ENCODE peak calls at places on chromosomes 13 and 19, in eight cellular contexts. One of them, this sample, is unnamed.

GRCh38 chr19:35142531-35143230 is 374 bp upstream of the FXYD7 start:
- DNase-seq in H1: peak; percentile 86
- DNase-seq in SK-N-SH: peak; percentile 91
- DNase-seq in IMR-90: no peak
- DNase-seq in HepG2: no peak
- DNase-seq in GM12878: no peak
- DNase-seq in A549: peak; percentile 83
- DNase-seq in K562: peak; percentile 87
- DNase-seq in this sample: peak; percentile 80

GRCh38 chr13:86737334-86737932 is 933.7 kb upstream of the SLITRK5 start:
- DNase-seq in H1: no peak
- DNase-seq in IMR-90: no peak
- DNase-seq in HepG2: no peak
- DNase-seq in A549: no peak
- DNase-seq in SK-N-SH: no peak
- DNase-seq in K562: no peak
- DNase-seq in GM12878: no peak
- DNase-seq in this sample: no peak

GRCh38 chr19:16575282-16575681 is 3.1 kb upstream of the SLC35E1 start:
- DNase-seq in GM12878: no peak
- DNase-seq in SK-N-SH: no peak
- DNase-seq in K562: no peak
- DNase-seq in A549: no peak
- DNase-seq in IMR-90: no peak
- DNase-seq in HepG2: no peak
- DNase-seq in H1: no peak
- DNase-seq in this sample: no peak

GRCh38 chr13:30978981-30979956 is 46.8 kb downstream of the TEX26 start:
- DNase-seq in IMR-90: no peak
- DNase-seq in HepG2: peak; percentile 16
- DNase-seq in GM12878: no peak
- DNase-seq in SK-N-SH: peak; percentile 29
- DNase-seq in K562: peak; percentile 11
- DNase-seq in A549: no peak
- DNase-seq in H1: peak; percentile 92
- DNase-seq in this sample: peak; percentile 92

GRCh38 chr13:40629678-40630384 is 36.6 kb downstream of the FOXO1 start:
- DNase-seq in GM12878: peak; percentile 64
- DNase-seq in IMR-90: no peak
- DNase-seq in SK-N-SH: no peak
- DNase-seq in A549: no peak
- DNase-seq in HepG2: no peak
- DNase-seq in K562: no peak
- DNase-seq in H1: no peak
- DNase-seq in this sample: no peak

GRCh38 chr13:106513025-106513424 is 22.4 kb downstream of the EFNB2 start:
- DNase-seq in GM12878: no peak
- DNase-seq in H1: no peak
- DNase-seq in K562: no peak
- DNase-seq in A549: no peak
- DNase-seq in SK-N-SH: no peak
- DNase-seq in HepG2: no peak
- DNase-seq in IMR-90: peak; percentile 45
- DNase-seq in this sample: no peak

GRCh38 chr19:41897181-41897580 is 14.2 kb downstream of the ARHGEF1 start:
- DNase-seq in IMR-90: no peak
- DNase-seq in HepG2: no peak
- DNase-seq in SK-N-SH: no peak
- DNase-seq in K562: no peak
- DNase-seq in H1: no peak
- DNase-seq in GM12878: no peak
- DNase-seq in A549: no peak
- DNase-seq in this sample: no peak

GRCh38 chr13:44219808-44220544 is 153.6 kb upstream of the SERP2 start:
- DNase-seq in GM12878: no peak
- DNase-seq in H1: no peak
- DNase-seq in HepG2: no peak
- DNase-seq in IMR-90: peak; percentile 93
- DNase-seq in K562: no peak
- DNase-seq in SK-N-SH: no peak
- DNase-seq in A549: peak; percentile 19
- DNase-seq in this sample: no peak

GRCh38 chr19:16067205-16067938 is 8.9 kb upstream of the TPM4 start:
- DNase-seq in HepG2: no peak
- DNase-seq in SK-N-SH: no peak
- DNase-seq in K562: no peak
- DNase-seq in GM12878: no peak
- DNase-seq in IMR-90: peak; percentile 87
- DNase-seq in A549: no peak
- DNase-seq in H1: no peak
- DNase-seq in this sample: no peak

GRCh38 chr13:107770541-107770940 is 444.8 kb downstream of the LIG4 start:
- DNase-seq in H1: no peak
- DNase-seq in SK-N-SH: no peak
- DNase-seq in K562: no peak
- DNase-seq in HepG2: no peak
- DNase-seq in GM12878: no peak
- DNase-seq in A549: no peak
- DNase-seq in IMR-90: no peak
- DNase-seq in this sample: no peak

GRCh38 chr19:28980236-28980868 is 232.6 kb downstream of the UQCRFS1 start:
- DNase-seq in SK-N-SH: no peak
- DNase-seq in HepG2: no peak
- DNase-seq in K562: no peak
- DNase-seq in A549: no peak
- DNase-seq in H1: no peak
- DNase-seq in IMR-90: peak; percentile 68
- DNase-seq in GM12878: no peak
- DNase-seq in this sample: peak; percentile 49

GRCh38 chr19:14479985-14480694 is 5.0 kb upstream of the PTGER1 start:
- DNase-seq in SK-N-SH: peak; percentile 95
- DNase-seq in H1: peak; percentile 99
- DNase-seq in IMR-90: peak; percentile 20
- DNase-seq in K562: peak; percentile 86
- DNase-seq in HepG2: no peak
- DNase-seq in A549: peak; percentile 60
- DNase-seq in GM12878: no peak
- DNase-seq in this sample: peak; percentile 94

DNA sequence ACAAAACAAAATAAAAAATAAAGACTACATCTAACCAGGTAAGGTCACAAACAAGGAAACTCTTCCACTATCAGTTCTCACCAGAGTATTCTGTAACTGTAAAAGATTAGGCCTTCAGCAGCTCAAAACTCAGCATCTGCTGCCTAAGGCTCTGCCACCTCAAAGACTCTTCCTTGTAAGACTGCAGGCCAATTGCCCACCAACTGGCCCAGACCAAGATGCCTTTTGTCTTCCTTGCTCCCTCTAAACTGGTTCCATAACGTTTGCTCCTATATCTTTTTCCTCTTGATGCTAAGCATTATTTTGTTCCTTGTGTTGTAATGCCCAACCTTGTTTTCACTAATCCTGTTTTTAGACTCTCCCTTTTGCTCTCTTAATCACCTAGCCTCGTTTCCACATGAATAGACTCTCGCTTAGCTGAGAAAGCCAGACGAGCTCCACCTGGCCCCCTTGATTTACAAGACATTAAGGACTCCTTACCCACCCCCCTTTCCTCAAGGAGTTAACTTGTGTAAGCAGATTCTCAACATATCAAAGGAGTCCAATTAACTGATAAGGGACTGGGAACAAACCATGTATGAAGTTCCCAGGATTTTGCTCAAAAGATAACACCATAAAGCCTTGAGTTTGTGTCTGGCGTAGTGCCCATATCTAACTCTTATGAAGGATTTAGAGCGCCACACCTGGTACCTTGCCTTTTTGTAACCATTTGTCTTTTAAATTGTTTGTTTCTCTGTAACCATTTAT is 1.5 kb downstream of the ZNF814 start:
- DNase-seq in A549: no peak
- DNase-seq in HepG2: no peak
- DNase-seq in K562: no peak
- DNase-seq in IMR-90: no peak
- DNase-seq in SK-N-SH: no peak
- DNase-seq in GM12878: no peak
- DNase-seq in H1: no peak
- DNase-seq in this sample: peak; percentile 44
- TF ChIP-seq USF2 in A549: no peak
- TF ChIP-seq USF2 in HepG2: no peak
- TF ChIP-seq USF2 in K562: no peak
- TF ChIP-seq USF2 in IMR-90: no peak
- TF ChIP-seq USF2 in SK-N-SH: no peak
- TF ChIP-seq USF2 in GM12878: no peak
- TF ChIP-seq USF2 in H1: no peak
- TF ChIP-seq USF2 in this sample: no peak

GRCh38 chr19:56601375-56601774 is 6.3 kb downstream of the ZNF71 start:
- DNase-seq in HepG2: no peak
- DNase-seq in A549: no peak
- DNase-seq in IMR-90: peak; percentile 8
- DNase-seq in K562: no peak
- DNase-seq in H1: no peak
- DNase-seq in GM12878: no peak
- DNase-seq in SK-N-SH: no peak
- DNase-seq in this sample: no peak
- TF ChIP-seq USF2 in HepG2: no peak
- TF ChIP-seq USF2 in A549: no peak
- TF ChIP-seq USF2 in IMR-90: no peak
- TF ChIP-seq USF2 in K562: no peak
- TF ChIP-seq USF2 in H1: no peak
- TF ChIP-seq USF2 in GM12878: no peak
- TF ChIP-seq USF2 in SK-N-SH: no peak
- TF ChIP-seq USF2 in this sample: no peak

DNA sequence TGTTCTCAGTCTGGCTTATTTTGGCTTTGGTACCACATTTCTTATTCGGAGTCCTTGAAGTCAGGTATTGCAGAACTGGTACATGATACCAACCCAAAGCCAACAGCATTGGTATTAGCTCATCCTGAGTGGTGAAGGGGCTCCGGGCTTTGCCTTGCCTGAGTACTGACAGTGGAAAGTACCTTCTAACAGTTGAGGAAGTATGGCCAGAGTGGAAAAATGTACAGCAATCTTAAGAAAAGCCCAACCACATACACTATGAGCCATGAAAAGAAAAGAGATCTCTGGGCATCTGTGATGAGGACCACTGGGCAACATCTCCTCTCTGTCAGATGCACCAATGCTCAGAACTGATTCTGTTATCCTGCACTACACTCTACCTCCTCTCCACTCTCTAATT is 8.3 kb downstream of the LCP1 start:
- DNase-seq in GM12878: no peak
- DNase-seq in A549: no peak
- DNase-seq in IMR-90: no peak
- DNase-seq in HepG2: no peak
- DNase-seq in SK-N-SH: no peak
- DNase-seq in K562: no peak
- DNase-seq in H1: no peak
- DNase-seq in this sample: no peak
- TF ChIP-seq USF2 in GM12878: no peak
- TF ChIP-seq USF2 in A549: no peak
- TF ChIP-seq USF2 in IMR-90: no peak
- TF ChIP-seq USF2 in HepG2: no peak
- TF ChIP-seq USF2 in SK-N-SH: no peak
- TF ChIP-seq USF2 in K562: no peak
- TF ChIP-seq USF2 in H1: no peak
- TF ChIP-seq USF2 in this sample: no peak

DNA sequence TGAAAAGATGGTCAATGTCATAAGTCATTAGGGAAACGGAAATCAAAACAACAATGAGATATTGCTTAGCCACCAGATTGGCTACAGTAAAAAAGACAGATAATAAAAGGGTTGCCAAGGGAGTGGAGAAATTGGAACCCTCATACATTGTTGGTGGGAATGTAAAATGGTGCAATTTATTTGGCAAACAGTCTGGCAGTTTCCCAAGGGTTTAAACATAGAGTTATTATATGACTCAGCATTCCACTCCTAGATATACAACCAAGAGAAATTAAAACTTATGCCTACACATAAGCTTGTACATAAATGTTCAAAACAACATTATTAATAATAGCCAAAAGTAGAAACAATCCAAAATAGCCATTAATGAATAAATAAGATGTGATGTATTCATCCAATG is 9.9 kb upstream of the ZNF227 start:
- DNase-seq in IMR-90: peak; percentile 51
- DNase-seq in SK-N-SH: no peak
- DNase-seq in H1: no peak
- DNase-seq in HepG2: no peak
- DNase-seq in A549: no peak
- DNase-seq in K562: no peak
- DNase-seq in GM12878: no peak
- DNase-seq in this sample: no peak
- TF ChIP-seq USF2 in IMR-90: no peak
- TF ChIP-seq USF2 in SK-N-SH: no peak
- TF ChIP-seq USF2 in H1: no peak
- TF ChIP-seq USF2 in HepG2: no peak
- TF ChIP-seq USF2 in A549: no peak
- TF ChIP-seq USF2 in K562: no peak
- TF ChIP-seq USF2 in GM12878: no peak
- TF ChIP-seq USF2 in this sample: no peak

This sample was measured in WTC11.